ENCODE peak calls at places on chromosomes 5 and 9, in nine cellular contexts. S is H1; N is CD8-positive, alpha-beta T cell; D is Peyer's patch; A is MCF 10A; C is astrocyte of the cerebellum; E is Caco-2; W is AG10803; T is mammary epithelial cell. O is an unnamed sample.
A peak's percentile ranks its signal among the peaks of the same experiment; 100 is the strongest.

GRCh38 chr9:104900324-104900723 is 27.6 kb downstream of the ABCA1 start:
- DNase-seq in D (no peak), T (no peak), A (no peak), W (no peak), E (no peak), N (no peak), C (no peak), S (no peak), O (no peak)

GRCh38 chr9:6598249-6598725 is 47.2 kb downstream of the GLDC start:
- DNase-seq in E (no peak), S (no peak), D (no peak), T (peak; percentile 29), C (no peak), A (peak; percentile 22), N (no peak), W (no peak), O (no peak)

GRCh38 chr5:95673076-95673475 is 9.7 kb downstream of the SPATA9 start:
- DNase-seq in D (no peak), N (no peak), W (peak; percentile 75), T (no peak), C (no peak), A (no peak), E (peak; percentile 73), S (no peak), O (no peak)

GRCh38 chr9:113622600-113623400 is 159.3 kb downstream of the RGS3 start:
- DNase-seq in S (peak; percentile 77), W (peak; percentile 73), D (peak; percentile 18), E (peak; percentile 71), A (peak; percentile 62), T (peak; percentile 90), C (peak; percentile 88), N (no peak), O (peak; percentile 83)

GRCh38 chr5:142671276-142671675 is 14.6 kb downstream of the FGF1 start:
- DNase-seq in N (no peak), D (no peak), A (no peak), T (no peak), C (no peak), E (no peak), W (peak; percentile 50), S (no peak), O (no peak)

GRCh38 chr5:83548556-83548955 is 77.0 kb downstream of the VCAN start:
- DNase-seq in E (no peak), T (no peak), W (peak; percentile 95), D (no peak), A (no peak), N (no peak), S (no peak), C (peak; percentile 94), O (no peak)

GRCh38 chr5:124920909-124921666 is 174.6 kb upstream of the ZNF608 start:
- DNase-seq in S (no peak), W (no peak), A (no peak), N (no peak), C (no peak), E (no peak), D (no peak), T (no peak), O (no peak)

GRCh38 chr5:167950126-167950721 is 341.2 kb upstream of the WWC1 start:
- DNase-seq in C (peak; percentile 40), N (no peak), E (no peak), W (peak; percentile 96), S (no peak), T (peak; percentile 62), D (no peak), A (peak; percentile 37), O (no peak)

GRCh38 chr9:96553070-96553469 is 66.6 kb downstream of the CDC14B start:
- DNase-seq in N (no peak), C (peak; percentile 51), T (peak; percentile 73), E (no peak), D (no peak), W (peak; percentile 87), S (no peak), A (peak; percentile 22), O (no peak)

GRCh38 chr5:88662801-88663360 is 220.1 kb downstream of the MEF2C start:
- DNase-seq in C (no peak), N (no peak), S (no peak), A (no peak), T (no peak), D (no peak), W (no peak), E (no peak), O (no peak)

GRCh38 chr9:77541600-77541999 is 106.5 kb downstream of the GNA14 start:
- DNase-seq in C (no peak), D (no peak), W (no peak), E (no peak), S (no peak), A (no peak), T (no peak), N (no peak), O (no peak)

GRCh38 chr5:72510610-72511121 is 3.5 kb upstream of the ZNF366 start:
- DNase-seq in A (peak; percentile 72), W (peak; percentile 87), E (no peak), C (peak; percentile 63), D (no peak), T (no peak), N (no peak), S (no peak), O (no peak)

GRCh38 chr9:101999441-101999840 is 261.0 kb upstream of the GRIN3A start:
- DNase-seq in D (no peak), E (no peak), A (no peak), W (no peak), C (no peak), N (no peak), T (no peak), S (no peak), O (no peak)

DNA sequence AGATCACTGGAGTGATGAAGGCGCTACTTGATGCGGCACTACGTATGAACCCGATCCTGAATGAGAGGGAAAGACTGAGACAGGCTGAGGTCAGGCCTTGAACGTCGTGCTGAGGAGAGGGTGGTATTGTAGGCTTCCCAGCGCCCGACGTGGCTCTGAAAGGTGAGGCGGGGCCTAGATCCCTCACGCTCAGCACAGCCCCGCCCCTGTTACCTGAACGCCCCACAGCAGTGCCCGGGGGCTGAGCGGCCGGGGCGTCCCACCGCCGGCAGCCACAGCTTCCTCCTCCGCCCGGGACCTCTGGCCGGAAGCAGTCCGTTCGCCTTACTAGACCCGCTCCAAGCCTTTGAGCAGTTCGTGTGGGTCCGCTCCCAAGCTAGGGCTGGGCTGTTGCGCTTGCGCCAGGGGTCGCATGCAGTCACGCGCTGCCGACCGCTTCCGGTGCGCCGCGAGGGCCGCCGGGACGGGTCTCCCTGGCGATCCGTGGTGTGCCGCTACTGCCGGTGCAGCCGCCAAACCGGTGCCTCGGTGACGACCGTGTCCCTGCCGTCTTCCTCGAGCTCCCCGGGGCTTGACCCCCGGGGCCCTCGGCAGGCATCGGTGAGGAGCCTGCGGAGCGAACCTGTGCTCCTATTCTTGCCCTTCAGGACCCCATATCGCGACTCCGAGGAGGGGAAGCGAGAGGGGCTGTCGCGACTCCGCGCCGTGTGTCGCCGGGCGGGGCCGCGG is at the start of the genes HMGXB3 and TIGD6:
- DNase-seq in N (peak; percentile 91), W (peak; percentile 93), A (peak; percentile 92), E (peak; percentile 97), T (peak; percentile 93), C (peak; percentile 88), S (peak; percentile 90), D (peak; percentile 91), O (peak; percentile 97)
- TF ChIP-seq CTCF in N (no peak), W (peak; percentile 7), A (no peak), E (no peak), T (peak; percentile 8), C (no peak), S (no peak), D (no peak), O (no peak)

GRCh38 chr9:81877047-81877446 is 51.2 kb upstream of the SPATA31D4 start:
- DNase-seq in S (no peak), W (no peak), E (no peak), T (no peak), A (no peak), N (no peak), D (no peak), C (no peak), O (no peak)
- TF ChIP-seq CTCF in S (no peak), W (no peak), E (no peak), T (no peak), A (no peak), N (no peak), D (no peak), C (no peak), O (no peak)

GRCh38 chr5:151222054-151222768 is 1.7 kb downstream of the CCDC69 start:
- DNase-seq in E (no peak), A (no peak), N (no peak), D (no peak), T (no peak), S (no peak), C (no peak), W (no peak), O (no peak)

GRCh38 chr5:151225071-151225470 is 1.2 kb upstream of the CCDC69 start:
- DNase-seq in A (no peak), C (no peak), T (no peak), N (no peak), E (no peak), W (no peak), D (no peak), S (no peak), O (no peak)

GRCh38 chr5:151222769-151223446 is 984 bp downstream of the CCDC69 start:
- DNase-seq in D (no peak), E (no peak), W (no peak), T (no peak), C (no peak), A (peak; percentile 20), S (no peak), N (peak; percentile 76), O (no peak)

GRCh38 chr5:151224372-151224771 is 480 bp upstream of the CCDC69 start:
- DNase-seq in D (no peak), E (no peak), S (no peak), T (no peak), W (no peak), A (no peak), C (no peak), N (no peak), O (no peak)

DNA sequence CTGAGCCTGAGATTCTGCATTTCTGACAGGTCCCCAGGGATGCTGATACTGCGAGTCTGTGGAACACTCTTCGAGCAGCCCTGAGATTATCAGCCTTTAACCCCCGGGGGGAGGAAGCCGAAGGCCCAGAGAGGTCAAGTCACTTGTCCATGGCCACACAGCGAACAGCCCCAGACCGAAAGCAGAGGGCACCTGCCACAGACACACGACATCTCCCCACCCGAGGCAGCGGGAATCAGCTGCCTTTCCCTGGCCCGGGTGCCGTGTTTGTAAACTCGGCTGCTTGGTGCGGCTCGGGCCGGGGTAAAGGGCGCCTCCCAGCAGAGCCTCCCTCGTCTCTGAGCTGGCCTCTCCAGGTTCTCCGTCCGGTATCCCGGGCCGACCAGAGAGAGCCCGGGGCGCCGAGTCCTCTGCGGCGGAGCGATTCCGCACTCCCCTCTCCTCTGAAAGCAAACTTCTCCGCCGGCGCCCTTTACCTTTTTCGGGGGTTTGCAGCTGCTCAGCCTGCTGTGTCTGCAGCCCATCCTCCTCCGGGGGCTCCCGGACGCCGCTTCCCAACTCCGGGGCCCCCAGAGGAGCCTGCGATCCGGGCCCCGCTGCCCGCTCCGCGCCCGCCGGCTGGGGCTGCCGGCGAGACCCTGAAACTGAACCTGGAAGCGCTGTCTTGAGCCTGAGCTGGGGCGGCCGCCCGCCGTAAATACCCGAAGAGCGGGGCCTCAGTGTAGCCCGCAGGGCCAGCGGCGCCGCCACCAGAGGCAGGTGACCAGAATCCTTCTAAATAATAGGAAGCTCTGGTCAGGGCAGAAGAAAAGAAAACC is at the start of gene CCDC69:
- DNase-seq in S (no peak), A (peak; percentile 74), C (peak; percentile 33), N (peak; percentile 78), E (peak; percentile 83), T (peak; percentile 58), D (peak; percentile 76), W (peak; percentile 62), O (peak; percentile 79)
- TF ChIP-seq CTCF in S (peak; percentile 24), A (no peak), C (peak; percentile 28), N (no peak), E (peak; percentile 60), T (peak; percentile 20), D (peak; percentile 7), W (peak; percentile 39), O (no peak)

GRCh38 chr9:2231831-2232230 is 216.7 kb downstream of the SMARCA2 start:
- DNase-seq in D (no peak), W (peak; percentile 83), N (no peak), T (peak; percentile 32), S (no peak), C (peak; percentile 59), E (no peak), A (peak; percentile 44), O (no peak)
- TF ChIP-seq CTCF in D (no peak), W (no peak), N (no peak), T (no peak), S (no peak), C (no peak), E (no peak), A (no peak), O (no peak)

O was measured in Calu3.